ENCODE peak calls at places on chromosomes 7 and 10, in seven cellular contexts. N, Q, K, W, C, H and F are unnamed samples. For H3K27me3, the result is how much of the 10 kb centered on the place peaks cover.

GRCh38 chr10:7015457-7015856 is 395.4 kb downstream of the SFMBT2 start:
- DNase-seq in Q (no peak), W (no peak), K (no peak), N (no peak), C (no peak), H (no peak), F (no peak)

GRCh38 chr7:140674899-140675701 is 2.4 kb downstream of the ADCK2 start:
- DNase-seq in H (peak), Q (peak), N (peak), K (no peak), C (no peak), W (peak), F (peak)

GRCh38 chr10:126646101-126646500 is 24.4 kb downstream of the C10orf90 start:
- DNase-seq in N (peak), K (no peak), C (no peak), Q (no peak), H (peak), W (no peak), F (no peak)

GRCh38 chr7:135692055-135692454 is 29.7 kb downstream of the STMP1 start:
- DNase-seq in K (no peak), Q (no peak), N (peak), H (peak), C (no peak), W (no peak), F (peak)

GRCh38 chr10:78865931-78866717 is 202.6 kb upstream of the ZMIZ1 start:
- DNase-seq in C (no peak), K (no peak), Q (no peak), H (no peak), N (no peak), W (no peak), F (no peak)

GRCh38 chr10:86968994-86969355 is 693 bp downstream of the ADIRF start:
- DNase-seq in C (peak), Q (no peak), W (no peak), N (no peak), H (no peak), K (peak), F (no peak)

GRCh38 chr10:60537697-60538096 is 148.0 kb upstream of the ANK3 start:
- DNase-seq in Q (no peak), K (no peak), N (peak), C (no peak), W (no peak), H (peak), F (no peak)

GRCh38 chr10:68251625-68252275 is 19.8 kb upstream of the ATOH7 start:
- DNase-seq in H (no peak), K (no peak), C (no peak), N (no peak), Q (no peak), W (no peak), F (no peak)

GRCh38 chr7:18468794-18469193 is 26.8 kb upstream of the HDAC9 start:
- DNase-seq in K (no peak), H (peak), N (no peak), W (no peak), C (no peak), Q (no peak), F (no peak)

GRCh38 chr10:102261842-102262241 is 16.5 kb downstream of the GBF1 start:
- DNase-seq in N (no peak), Q (no peak), H (no peak), C (no peak), W (no peak), K (no peak), F (no peak)

GRCh38 chr10:126117196-126117595 is 220.8 kb downstream of the FANK1 start:
- DNase-seq in H (no peak), K (no peak), Q (peak), C (no peak), W (no peak), N (no peak), F (no peak)

GRCh38 chr7:116776610-116777289 is 85.6 kb upstream of the CAPZA2 start:
- DNase-seq in N (peak), K (no peak), W (no peak), Q (no peak), H (peak), C (no peak), F (peak)

GRCh38 chr10:6721964-6722615 is 142.0 kb upstream of the PRKCQ start:
- DNase-seq in W (no peak), N (peak), K (no peak), H (peak), Q (no peak), C (no peak), F (peak)

GRCh38 chr7:132751282-132751647 is 175.0 kb upstream of the PLXNA4 start:
- DNase-seq in N (no peak), Q (no peak), C (no peak), W (no peak), K (no peak), H (no peak), F (no peak)

GRCh38 chr7:138137423-138138171 is 61.3 kb downstream of the AKR1D1 start:
- DNase-seq in H (no peak), W (no peak), K (no peak), Q (no peak), C (no peak), N (no peak), F (no peak)

GRCh38 chr7:134724606-134725005 is 54.8 kb upstream of the CALD1 start:
- DNase-seq in Q (no peak), N (no peak), C (no peak), K (no peak), H (peak), W (no peak), F (peak)

GRCh38 chr10:131689954-131690669 is 210.7 kb upstream of the PPP2R2D start:
- DNase-seq in Q (no peak), H (no peak), K (no peak), C (no peak), W (no peak), N (no peak), F (no peak)

GRCh38 chr7:43136064-43136463 is 23.6 kb downstream of the HECW1 start:
- DNase-seq in Q (no peak), K (no peak), W (no peak), H (no peak), C (no peak), N (no peak), F (no peak)

GRCh38 chr10:55630491-55631056 is 730.5 kb downstream of the ZWINT start:
- DNase-seq in H (peak), N (no peak), W (peak), C (no peak), Q (peak), K (peak), F (peak)

GRCh38 chr10:110944997-110945396 is 25.6 kb downstream of the SHOC2 start:
- DNase-seq in H (no peak), C (no peak), W (no peak), Q (no peak), K (no peak), N (no peak), F (peak)

GRCh38 chr10:128594688-128595087 is 468.5 kb upstream of the MKI67 start:
- DNase-seq in N (no peak), W (no peak), H (no peak), Q (no peak), K (no peak), C (no peak), F (no peak)

GRCh38 chr10:102634696-102635095 is 9.6 kb upstream of the TRIM8 start:
- DNase-seq in K (peak), Q (no peak), W (no peak), C (no peak), N (no peak), H (no peak), F (no peak)

GRCh38 chr10:28137907-28138880 is 139.3 kb upstream of the ODAD2 start:
- DNase-seq in N (peak), C (no peak), K (no peak), H (peak), W (no peak), Q (no peak), F (peak)

GRCh38 chr7:139702811-139703467 is 74.9 kb downstream of the HIPK2 start:
- DNase-seq in Q (no peak), K (no peak), H (no peak), N (no peak), W (no peak), C (no peak), F (no peak)

GRCh38 chr7:47477191-47478016 is 104.5 kb downstream of the TNS3 start:
- DNase-seq in C (no peak), K (no peak), Q (no peak), N (no peak), W (no peak), H (no peak), F (no peak)

GRCh38 chr10:133440633-133441285 is 13.0 kb upstream of the SCART1 start:
- DNase-seq in W (no peak), N (no peak), C (no peak), H (no peak), Q (no peak), K (peak), F (no peak)

GRCh38 chr7:130087364-130087763 is 17.0 kb downstream of the KLHDC10 start:
- DNase-seq in N (peak), Q (no peak), C (no peak), K (no peak), W (no peak), H (peak), F (no peak)

GRCh38 chr7:108503112-108504026 is 22.6 kb downstream of the PNPLA8 start:
- DNase-seq in W (no peak), N (no peak), H (no peak), C (no peak), Q (no peak), K (no peak), F (no peak)

GRCh38 chr10:103013398-103013797 is 95.3 kb downstream of the CNNM2 start:
- DNase-seq in Q (no peak), H (no peak), W (no peak), C (no peak), N (no peak), K (no peak), F (no peak)

GRCh38 chr10:22022257-22023051 is 18.9 kb upstream of the DNAJC1 start:
- DNase-seq in K (peak), C (peak), Q (peak), N (no peak), H (no peak), W (no peak), F (no peak)

GRCh38 chr10:16779375-16779774 is 37.8 kb downstream of the RSU1 start:
- DNase-seq in Q (no peak), C (no peak), W (no peak), H (peak), N (no peak), K (no peak), F (no peak)

GRCh38 chr7:66769833-66770512 is 29.4 kb downstream of the RABGEF1 start:
- DNase-seq in H (peak), C (no peak), N (no peak), W (no peak), K (no peak), Q (no peak), F (no peak)

GRCh38 chr7:151408839-151409554 is 841 bp downstream of the WDR86 start:
- DNase-seq in W (no peak), C (no peak), H (peak), K (peak), N (no peak), Q (peak), F (no peak)

GRCh38 chr7:117405519-117405918 is 21.8 kb downstream of the ASZ1 start:
- DNase-seq in H (no peak), Q (no peak), C (no peak), K (no peak), W (no peak), N (no peak), F (no peak)

GRCh38 chr7:43117025-43117424 is 4.6 kb downstream of the HECW1 start:
- DNase-seq in H (peak), K (no peak), N (peak), W (no peak), Q (no peak), C (no peak), F (no peak)

GRCh38 chr7:45563401-45563800 is 10.8 kb upstream of the ADCY1 start:
- DNase-seq in C (no peak), K (no peak), W (no peak), H (no peak), N (no peak), Q (no peak), F (no peak)

GRCh38 chr7:31122649-31123058 is 70.5 kb downstream of the ADCYAP1R1 start:
- DNase-seq in W (peak), C (peak), Q (peak), K (peak), H (peak), N (peak), F (peak)

GRCh38 chr10:48913674-48914073 is 26.0 kb downstream of the LRRC18 start:
- DNase-seq in C (no peak), N (no peak), H (no peak), Q (no peak), W (no peak), K (no peak), F (no peak)
- H3K27me3 ChIP-seq in C (under half), N (under half), H (under half), Q (under half), W (under half), K (under half), F (under half)

DNA sequence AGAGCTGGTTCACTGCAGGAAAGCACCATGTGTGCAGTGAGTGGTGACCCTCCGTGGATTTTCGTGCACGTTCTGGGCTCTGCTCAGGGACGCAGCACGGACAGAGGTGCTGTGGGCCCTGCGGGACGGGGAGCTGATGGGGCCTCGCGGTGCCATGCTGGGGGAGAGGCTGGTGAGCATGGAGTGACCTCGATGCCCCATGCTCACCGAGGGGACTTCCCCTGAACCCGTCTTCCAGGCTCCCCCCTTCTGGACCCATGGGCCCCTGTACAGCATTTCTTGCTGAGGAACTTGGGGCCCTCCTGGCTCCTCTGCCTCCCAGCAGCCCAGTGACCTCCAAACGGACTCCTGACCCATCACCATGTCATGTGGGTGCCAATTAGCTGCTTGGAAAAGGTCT is 253.7 kb downstream of the DNAJB6 start:
- DNase-seq in Q (no peak), N (no peak), K (no peak), W (no peak), C (no peak), H (no peak), F (no peak)
- H3K27me3 ChIP-seq in Q (under half), N (under half), K (under half), W (under half), C (half or more), H (under half), F (under half)

GRCh38 chr7:73624669-73625001 is 313 bp upstream of the MLXIPL start:
- DNase-seq in K (no peak), W (no peak), C (no peak), N (no peak), H (no peak), Q (no peak), F (no peak)

GRCh38 chr7:73623798-73624668 is at the start of gene MLXIPL:
- DNase-seq in H (peak), W (peak), N (no peak), C (peak), K (peak), Q (peak), F (peak)

GRCh38 chr7:73628504-73628903 is 4.2 kb upstream of the MLXIPL start:
- DNase-seq in N (no peak), C (no peak), W (no peak), H (no peak), Q (no peak), K (no peak), F (no peak)

GRCh38 chr7:73625276-73625675 is 954 bp upstream of the MLXIPL start:
- DNase-seq in C (no peak), K (no peak), N (no peak), Q (no peak), W (no peak), H (no peak), F (no peak)

GRCh38 chr7:73626814-73627213 is 2.5 kb upstream of the MLXIPL start:
- DNase-seq in H (no peak), N (no peak), C (no peak), W (no peak), Q (no peak), K (no peak), F (no peak)
- H3K27me3 ChIP-seq in H (under half), N (half or more), C (half or more), W (under half), Q (half or more), K (under half), F (under half)

DNA sequence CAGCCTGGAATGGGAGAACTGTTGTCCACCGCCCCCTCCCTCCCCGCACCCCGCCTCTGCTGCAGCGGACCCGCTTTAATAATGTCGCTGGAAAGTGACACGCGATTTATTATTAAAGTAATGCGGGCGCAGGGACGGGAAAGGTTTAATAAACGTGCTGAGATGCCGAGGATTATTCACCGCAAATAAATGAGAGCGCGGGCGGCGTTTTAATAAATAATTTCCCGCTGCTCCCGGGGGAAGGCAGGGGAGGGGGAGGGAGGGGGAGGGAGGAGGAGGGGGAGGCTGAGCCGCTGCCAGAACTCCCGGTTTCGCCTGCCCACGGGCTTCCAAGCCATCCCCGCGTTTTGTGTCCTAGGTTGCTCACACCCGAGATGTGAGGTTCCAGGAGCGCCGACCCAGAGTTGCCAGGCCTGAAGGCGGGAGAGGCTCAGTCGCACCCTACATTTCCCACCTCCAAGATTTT is 5.1 kb downstream of the KAZALD1 start:
- DNase-seq in C (no peak), W (no peak), N (no peak), K (peak), Q (peak), H (no peak), F (no peak)
- H3K27me3 ChIP-seq in C (under half), W (under half), N (under half), K (under half), Q (under half), H (under half), F (under half)

DNA sequence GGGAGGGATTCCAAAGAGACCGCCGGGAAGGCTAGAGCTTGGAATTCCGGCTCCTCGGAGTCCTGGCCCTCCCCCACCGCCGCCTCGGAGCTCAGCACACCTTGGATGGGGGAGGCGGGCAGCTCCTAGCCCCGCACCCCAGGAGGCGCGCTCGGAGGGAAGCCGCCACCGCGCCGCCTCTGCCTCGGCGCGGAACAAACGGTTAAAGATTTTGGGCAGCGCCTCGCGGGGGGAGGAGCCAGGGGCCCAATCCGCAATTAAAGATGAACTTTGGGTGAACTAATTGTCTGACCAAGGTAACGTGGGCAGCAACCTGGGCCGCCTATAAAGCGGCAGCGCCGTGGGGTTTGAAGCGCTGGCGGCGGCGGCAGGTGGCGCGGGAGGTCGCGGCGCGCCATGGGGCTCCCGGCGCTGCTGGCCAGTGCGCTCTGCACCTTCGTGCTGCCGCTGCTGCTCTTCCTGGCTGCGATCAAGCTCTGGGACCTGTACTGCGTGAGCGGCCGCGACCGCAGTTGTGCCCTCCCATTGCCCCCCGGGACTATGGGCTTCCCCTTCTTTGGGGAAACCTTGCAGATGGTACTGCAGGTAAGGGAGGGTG is at the start of gene CYP26A1:
- DNase-seq in N (no peak), H (no peak), K (no peak), C (no peak), W (no peak), Q (peak), F (no peak)
- H3K27me3 ChIP-seq in N (half or more), H (half or more), K (under half), C (half or more), W (half or more), Q (under half), F (half or more)